ENCODE peak calls at places on chromosomes 11 and 22, in seven cellular contexts. V is stomach, F is HFF-Myc, T is AG09309, O is heart right ventricle, H is AG10803, B is PC-3. G is an unnamed sample.

GRCh38 chr22:31120230-31120629 is 2.5 kb upstream of the INPP5J start:
- DNase-seq in V (no peak), F (no peak), T (no peak), O (no peak), H (no peak), B (no peak), G (no peak)

GRCh38 chr11:86805873-86806310 is 5.5 kb downstream of the PRSS23 start:
- DNase-seq in V (no peak), F (no peak), T (no peak), O (no peak), H (no peak), B (peak), G (no peak)

GRCh38 chr22:17471901-17472566 is 91.3 kb upstream of the SLC25A18 start:
- DNase-seq in V (no peak), F (no peak), T (no peak), O (no peak), H (no peak), B (no peak), G (no peak)

GRCh38 chr11:20342347-20343279 is 20.9 kb upstream of the HTATIP2 start:
- DNase-seq in V (no peak), F (no peak), T (no peak), O (no peak), H (no peak), B (no peak), G (no peak)

GRCh38 chr11:64681171-64681570 is 41.8 kb downstream of the NRXN2 start:
- DNase-seq in V (no peak), F (no peak), T (no peak), O (no peak), H (no peak), B (no peak), G (no peak)

GRCh38 chr11:2440646-2441045 is 3.7 kb downstream of the TRPM5 start:
- DNase-seq in V (no peak), F (no peak), T (no peak), O (no peak), H (no peak), B (no peak), G (no peak)

GRCh38 chr11:73173755-73174494 is 31.8 kb upstream of the FCHSD2 start:
- DNase-seq in V (peak), F (no peak), T (no peak), O (peak), H (no peak), B (no peak), G (no peak)

GRCh38 chr22:45742866-45743450 is 71.3 kb downstream of the ATXN10 start:
- DNase-seq in V (peak), F (no peak), T (peak), O (no peak), H (peak), B (peak), G (peak)

GRCh38 chr11:125284209-125284608 is 119.7 kb downstream of the PKNOX2 start:
- DNase-seq in V (no peak), F (no peak), T (no peak), O (no peak), H (no peak), B (no peak), G (no peak)

GRCh38 chr11:1548221-1549070 is 23.6 kb downstream of the DUSP8 start:
- DNase-seq in V (peak), F (no peak), T (peak), O (peak), H (peak), B (peak), G (peak)

GRCh38 chr11:98453378-98453777 is 567.4 kb upstream of the CNTN5 start:
- DNase-seq in V (no peak), F (no peak), T (no peak), O (no peak), H (no peak), B (no peak), G (no peak)

DNA sequence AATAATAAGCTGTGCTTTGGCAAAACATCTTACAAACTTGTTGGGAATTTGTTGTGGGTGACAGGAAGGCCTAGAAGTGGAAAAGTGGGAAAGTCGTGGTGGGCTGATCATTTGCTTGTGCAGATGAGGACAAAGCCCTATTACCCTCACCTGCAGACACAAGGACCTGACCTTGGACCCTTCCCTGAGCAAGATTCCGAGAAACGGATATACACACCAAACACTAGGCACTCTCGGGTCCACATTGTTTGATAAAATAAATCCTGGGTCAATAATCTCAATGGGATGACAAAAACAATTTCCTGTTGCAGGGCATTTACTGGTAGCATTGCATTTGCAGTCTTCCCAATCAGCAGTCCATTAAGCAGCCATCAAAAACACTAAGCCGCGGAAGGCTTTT is 89.7 kb downstream of the GAB2 start:
- DNase-seq in V (no peak), F (no peak), T (no peak), O (no peak), H (no peak), B (no peak), G (no peak)
- H3K4me3 ChIP-seq in V (no peak), F (no peak), T (no peak), O (no peak), H (no peak), B (no peak), G (no peak)

GRCh38 chr11:11895672-11896071 is 53.9 kb downstream of the USP47 start:
- DNase-seq in V (no peak), F (no peak), T (no peak), O (no peak), H (peak), B (peak), G (no peak)
- TF ChIP-seq CTCF in V (no peak), F (peak), T (peak), O (no peak), H (peak), B (peak), G (no peak)

GRCh38 chr11:118503216-118503615 is 24.1 kb upstream of the TTC36 start:
- DNase-seq in V (no peak), F (no peak), T (no peak), O (no peak), H (no peak), B (no peak), G (no peak)
- H3K4me3 ChIP-seq in V (no peak), F (no peak), T (no peak), O (no peak), H (no peak), B (no peak), G (no peak)

DNA sequence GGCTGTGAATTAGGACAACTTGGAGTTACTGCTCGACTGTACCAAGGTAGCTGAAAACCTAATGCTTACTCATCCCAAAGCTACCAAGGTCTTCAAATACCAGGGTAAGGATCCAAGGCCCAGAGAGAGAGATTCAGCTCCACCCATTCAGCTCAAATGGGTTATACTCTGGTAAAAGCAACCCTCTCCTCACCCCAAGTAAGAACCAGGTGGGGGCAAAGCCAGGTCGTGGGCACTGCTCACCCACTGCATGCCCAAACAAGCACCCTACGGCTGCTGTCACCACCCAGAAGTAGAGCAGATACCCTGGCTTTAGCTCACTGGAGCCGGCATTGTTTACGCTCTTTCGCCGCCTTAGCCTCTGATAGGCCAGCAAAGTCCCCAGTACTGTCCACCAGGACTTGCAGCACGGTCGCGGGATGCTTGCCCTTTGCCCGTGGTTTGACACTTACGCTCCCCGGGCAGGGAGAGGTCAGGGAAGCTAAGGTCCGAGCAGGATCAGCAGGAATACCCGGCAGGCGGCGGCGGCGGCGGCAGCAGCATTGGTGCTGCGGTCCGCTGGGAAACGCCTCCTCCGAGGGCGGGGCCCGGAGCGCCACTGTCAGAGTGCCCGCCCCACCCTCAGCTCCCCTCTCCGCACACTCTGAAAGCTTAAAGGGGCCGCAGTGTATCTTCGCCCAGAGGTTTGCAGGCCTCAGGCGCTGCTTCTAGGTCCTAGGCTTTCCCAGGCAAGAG is 19.6 kb downstream of the CKAP5 start:
- DNase-seq in V (peak), F (peak), T (no peak), O (peak), H (peak), B (peak), G (peak)
- TF ChIP-seq CTCF in V (no peak), F (no peak), T (no peak), O (no peak), H (peak), B (no peak), G (peak)

DNA sequence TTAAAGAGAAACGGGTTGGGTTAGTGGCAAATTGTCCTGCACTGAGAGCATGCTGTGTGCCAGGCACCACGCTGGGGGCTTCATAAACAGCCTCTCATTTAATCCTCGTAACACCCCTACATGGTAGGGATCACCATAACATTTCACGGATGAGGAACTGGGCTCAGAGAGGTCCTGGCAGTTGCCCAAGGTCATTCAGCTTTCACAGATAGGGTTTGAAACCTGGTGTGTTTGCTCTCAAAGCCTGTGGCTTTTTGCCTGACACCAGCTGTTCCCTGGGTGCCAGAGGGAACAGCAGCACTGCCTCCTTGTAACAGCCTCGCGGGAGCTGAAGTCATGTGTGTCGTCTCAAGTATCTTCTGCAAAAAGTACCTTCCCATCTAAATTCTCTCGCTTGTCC is 423.7 kb downstream of the MN1 start:
- DNase-seq in V (peak), F (no peak), T (no peak), O (no peak), H (no peak), B (no peak), G (peak)
- H3K4me3 ChIP-seq in V (no peak), F (no peak), T (no peak), O (no peak), H (no peak), B (no peak), G (no peak)

DNA sequence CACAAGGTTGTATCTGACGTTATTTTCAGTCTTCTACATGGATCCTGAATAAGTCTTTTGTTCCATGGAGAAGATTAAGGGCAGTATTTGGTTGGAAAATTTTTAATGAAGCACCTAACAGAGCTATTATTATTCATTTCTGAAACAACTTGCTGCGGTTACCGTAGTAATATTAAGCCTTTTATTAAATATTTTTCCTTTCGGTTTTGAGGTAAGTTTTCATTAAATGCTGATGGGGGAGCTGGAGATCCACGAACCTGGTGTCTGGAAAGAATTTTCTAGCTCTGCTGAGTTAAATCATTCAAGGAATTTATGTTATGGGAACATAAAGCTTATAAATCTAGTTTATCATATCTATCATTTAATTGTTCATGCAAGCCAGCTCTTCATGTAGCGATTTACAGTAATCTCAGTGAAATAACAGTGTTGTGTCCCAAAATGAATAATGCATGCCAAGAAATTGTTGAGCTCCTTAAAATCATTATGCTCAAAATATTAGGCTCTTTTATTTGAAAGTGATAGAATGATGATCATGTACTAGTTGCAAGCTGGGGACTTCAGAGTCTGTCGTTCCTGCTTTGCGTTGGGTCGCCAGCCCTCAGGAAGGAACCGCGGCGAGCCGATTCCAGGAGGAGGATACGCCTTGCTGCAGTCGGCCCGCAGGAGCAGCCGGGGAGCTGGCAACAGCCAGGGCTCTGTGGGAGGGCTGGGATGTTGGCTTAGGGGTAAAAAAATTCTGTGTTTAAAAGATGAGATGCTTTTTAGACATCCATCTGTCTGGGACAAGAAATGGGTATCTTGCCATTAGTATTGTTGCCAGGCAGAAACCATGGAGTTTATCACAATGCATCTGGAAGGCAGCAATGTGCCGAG is 83.1 kb downstream of the TBC1D22A start:
- DNase-seq in V (no peak), F (no peak), T (no peak), O (no peak), H (peak), B (peak), G (no peak)
- TF ChIP-seq CTCF in V (no peak), F (no peak), T (peak), O (peak), H (peak), B (peak), G (no peak)

GRCh38 chr22:39457047-39457545 is 284 bp downstream of the MGAT3 start:
- DNase-seq in V (no peak), F (no peak), T (no peak), O (no peak), H (no peak), B (no peak), G (no peak)

GRCh38 chr22:39457546-39458442 is 982 bp downstream of the MGAT3 start:
- DNase-seq in V (no peak), F (no peak), T (no peak), O (no peak), H (no peak), B (no peak), G (no peak)

GRCh38 chr22:39459681-39460080 is 2.9 kb downstream of the MGAT3 start:
- DNase-seq in V (no peak), F (no peak), T (no peak), O (no peak), H (no peak), B (no peak), G (no peak)

GRCh38 chr22:39456262-39457046 is at the start of gene MGAT3:
- DNase-seq in V (no peak), F (no peak), T (no peak), O (no peak), H (no peak), B (no peak), G (no peak)

GRCh38 chr22:39458443-39459083 is 1.8 kb downstream of the MGAT3 start:
- DNase-seq in V (no peak), F (no peak), T (no peak), O (no peak), H (no peak), B (no peak), G (no peak)
- H3K4me3 ChIP-seq in V (peak), F (no peak), T (no peak), O (peak), H (no peak), B (no peak), G (no peak)

GRCh38 chr11:133966924-133967598 is 10.3 kb upstream of the IGSF9B start:
- DNase-seq in V (peak), F (no peak), T (no peak), O (peak), H (no peak), B (no peak), G (no peak)
- TF ChIP-seq CTCF in V (no peak), F (peak), T (peak), O (peak), H (peak), B (no peak), G (no peak)

GRCh38 chr11:46238967-46239800 is 38.3 kb upstream of the CREB3L1 start:
- DNase-seq in V (peak), F (no peak), T (peak), O (peak), H (peak), B (peak), G (peak)
- H3K4me3 ChIP-seq in V (peak), F (peak), T (peak), O (peak), H (peak), B (peak), G (no peak)